ENCODE peak calls at places on chromosomes 5 and 9, in eight cellular contexts. Y is naive B cell; D is neural crest cell; S is HuH-7.5; U is nephron progenitor cell; N is GM13977; X is activated CD4-positive, alpha-beta T cell treated with anti-CD3 and anti-CD28 coated beads, Interleukin-2, amount 10 ng/mL, durations not matched to agents 7 days and 5 days; V is activated CD8-positive, alpha-beta T cell treated with anti-CD3 and anti-CD28 coated beads for 36 hours. J is an unnamed sample.

GRCh38 chr9:74777136-74777879 is 110.4 kb downstream of the TRPM6 start:
- DNase-seq in S (peak), V (peak), N (peak), U (peak), Y (peak), X (peak), D (peak), J (peak)

GRCh38 chr5:28374492-28374934 is 1336.1 kb upstream of the CDH9 start:
- DNase-seq in X (no peak), U (no peak), N (no peak), D (no peak), V (no peak), Y (no peak), S (no peak), J (no peak)

GRCh38 chr9:100229561-100229960 is 123.2 kb downstream of the TEX10 start:
- DNase-seq in X (no peak), U (no peak), V (no peak), S (no peak), D (no peak), Y (no peak), N (no peak), J (no peak)

GRCh38 chr9:34185778-34186551 is 7.1 kb downstream of the UBAP1 start:
- DNase-seq in N (peak), S (no peak), U (no peak), Y (peak), D (no peak), X (no peak), V (peak), J (no peak)

GRCh38 chr5:139104577-139105271 is 93.4 kb downstream of the SIL1 start:
- DNase-seq in N (no peak), V (no peak), D (no peak), X (no peak), U (no peak), Y (no peak), S (no peak), J (no peak)

GRCh38 chr5:138391859-138392386 is 39.4 kb downstream of the KDM3B start:
- DNase-seq in D (peak), U (no peak), V (no peak), N (no peak), X (no peak), Y (no peak), S (no peak), J (no peak)

GRCh38 chr9:113695901-113696300 is 180.2 kb upstream of the ZNF618 start:
- DNase-seq in V (no peak), D (no peak), S (no peak), X (no peak), Y (no peak), U (no peak), N (no peak), J (no peak)

GRCh38 chr5:97266576-97266975 is 83.5 kb upstream of the RIOK2 start:
- DNase-seq in S (no peak), D (no peak), N (no peak), U (no peak), X (no peak), V (no peak), Y (no peak), J (no peak)

GRCh38 chr5:53130206-53130605 is 20.6 kb upstream of the MOCS2 start:
- DNase-seq in V (no peak), U (no peak), D (no peak), Y (no peak), X (no peak), N (no peak), S (no peak), J (no peak)

GRCh38 chr5:30103056-30104020 is 1090.1 kb upstream of the CDH6 start:
- DNase-seq in X (no peak), Y (no peak), V (no peak), N (no peak), S (no peak), D (no peak), U (no peak), J (no peak)

GRCh38 chr9:79222483-79222882 is 349.3 kb upstream of the TLE4 start:
- DNase-seq in U (no peak), N (no peak), V (no peak), S (no peak), D (no peak), Y (no peak), X (no peak), J (no peak)

GRCh38 chr9:79166005-79166404 is 405.8 kb upstream of the TLE4 start:
- DNase-seq in D (no peak), X (no peak), Y (no peak), S (no peak), U (no peak), N (no peak), V (no peak), J (no peak)

GRCh38 chr5:17069995-17070405 is 133.9 kb upstream of the MYO10 start:
- DNase-seq in N (no peak), V (no peak), X (no peak), U (peak), D (no peak), Y (no peak), S (no peak), J (no peak)

GRCh38 chr9:16329699-16330113 is 540.8 kb downstream of the BNC2 start:
- DNase-seq in S (no peak), U (no peak), Y (no peak), X (no peak), N (no peak), D (no peak), V (no peak), J (no peak)